ENCODE peak calls at places on chromosomes 2 and 18, in five cellular contexts. N, V, S, A and P are unnamed samples.

GRCh38 chr2:3488768-3489448 is 30.4 kb downstream of the ADI1 start:
- DNase-seq in A (no peak), V (peak), S (no peak), N (no peak), P (no peak)

GRCh38 chr2:224520064-224520463 is 65.1 kb downstream of the CUL3 start:
- DNase-seq in A (peak), V (no peak), S (no peak), N (no peak), P (no peak)

GRCh38 chr18:42854558-42854957 is 260.9 kb downstream of the RIT2 start:
- DNase-seq in N (no peak), S (no peak), A (no peak), V (no peak), P (no peak)

GRCh38 chr2:208356846-208357574 is 49.6 kb upstream of the PTH2R start:
- DNase-seq in N (no peak), A (no peak), S (no peak), V (no peak), P (no peak)

GRCh38 chr2:108634591-108635160 is 84.6 kb upstream of the RANBP2 start:
- DNase-seq in A (no peak), V (no peak), S (no peak), N (no peak), P (no peak)

GRCh38 chr18:49944681-49945080 is 131.3 kb upstream of the ACAA2 start:
- DNase-seq in S (no peak), A (no peak), V (no peak), N (peak), P (no peak)

GRCh38 chr2:159497857-159498256 is 118.5 kb downstream of the BAZ2B start:
- DNase-seq in V (no peak), A (no peak), N (no peak), S (peak), P (no peak)

GRCh38 chr2:119387381-119388129 is 20.8 kb downstream of the DBI start:
- DNase-seq in N (no peak), S (no peak), V (peak), A (peak), P (peak)

GRCh38 chr2:5290911-5291546 is 401.2 kb upstream of the SOX11 start:
- DNase-seq in V (no peak), N (no peak), S (no peak), A (no peak), P (no peak)

GRCh38 chr2:190836767-190837166 is 43.9 kb upstream of the GLS start:
- DNase-seq in A (no peak), S (no peak), N (no peak), V (no peak), P (no peak)

GRCh38 chr2:12303181-12304030 is 413.3 kb upstream of the TRIB2 start:
- DNase-seq in S (no peak), N (no peak), A (no peak), V (no peak), P (no peak)

GRCh38 chr18:68428026-68428425 is 286.9 kb downstream of the TMX3 start:
- DNase-seq in S (no peak), N (no peak), A (no peak), V (no peak), P (no peak)

GRCh38 chr18:23487738-23488625 is 15.3 kb upstream of the RMC1 start:
- DNase-seq in S (no peak), N (no peak), A (peak), V (peak), P (no peak)

GRCh38 chr18:2536493-2536892 is 34.8 kb downstream of the METTL4 start:
- DNase-seq in S (no peak), N (no peak), V (no peak), A (no peak), P (no peak)

GRCh38 chr18:62637807-62638687 is 77.3 kb upstream of the PHLPP1 start:
- DNase-seq in N (peak), V (peak), A (peak), S (peak), P (peak)

GRCh38 chr2:62410926-62411456 is 95.0 kb downstream of the TMEM17 start:
- DNase-seq in S (no peak), V (no peak), A (no peak), N (no peak), P (no peak)

GRCh38 chr2:85744771-85745601 is 8.8 kb upstream of the ATOH8 start:
- DNase-seq in A (no peak), V (no peak), S (no peak), N (no peak), P (no peak)

GRCh38 chr2:54531558-54531957 is 75.4 kb downstream of the SPTBN1 start:
- DNase-seq in S (peak), A (no peak), V (no peak), N (no peak), P (no peak)

GRCh38 chr2:120262761-120263428 is 10.2 kb downstream of the RALB start:
- DNase-seq in N (no peak), S (no peak), V (peak), A (no peak), P (no peak)

GRCh38 chr18:40935423-40935822 is 1019.6 kb upstream of the PIK3C3 start:
- DNase-seq in S (no peak), N (no peak), A (peak), V (peak), P (no peak)

GRCh38 chr2:149877064-149877463 is 289.5 kb upstream of the MMADHC start:
- DNase-seq in S (no peak), V (no peak), N (no peak), A (no peak), P (no peak)

GRCh38 chr2:23495661-23496114 is 110.7 kb downstream of the KLHL29 start:
- DNase-seq in S (no peak), N (no peak), V (no peak), A (no peak), P (no peak)

GRCh38 chr2:237572021-237572741 is 5.8 kb downstream of the PRLH start:
- DNase-seq in A (peak), V (peak), S (peak), N (peak), P (peak)

GRCh38 chr2:199922856-199923255 is 11.8 kb downstream of the C2orf69 start:
- DNase-seq in A (no peak), N (no peak), V (no peak), S (no peak), P (peak)

GRCh38 chr2:36376319-36376765 is 20.8 kb downstream of the CRIM1 start:
- DNase-seq in V (no peak), A (peak), S (no peak), N (no peak), P (no peak)

GRCh38 chr18:13376841-13377351 is 158.3 kb downstream of the LDLRAD4 start:
- DNase-seq in S (no peak), N (no peak), A (no peak), V (no peak), P (no peak)

GRCh38 chr2:85394256-85394655 is 15.9 kb downstream of the CAPG start:
- DNase-seq in N (no peak), A (no peak), S (no peak), V (no peak), P (no peak)

GRCh38 chr18:5977022-5977421 is 81.7 kb upstream of the TMEM200C start:
- DNase-seq in S (no peak), V (no peak), N (no peak), A (no peak), P (no peak)

GRCh38 chr2:121903037-121903689 is 147.7 kb downstream of the TSN start:
- DNase-seq in V (no peak), A (no peak), S (no peak), N (no peak), P (no peak)

GRCh38 chr2:50951416-50951815 is 80.5 kb downstream of the NRXN1 start:
- DNase-seq in A (no peak), N (no peak), S (no peak), V (no peak), P (no peak)

GRCh38 chr18:5543854-5544389 is at the start of gene EPB41L3:
- DNase-seq in N (no peak), A (no peak), V (no peak), S (no peak), P (no peak)

GRCh38 chr2:165725421-165725820 is 68.6 kb downstream of the GALNT3 start:
- DNase-seq in S (no peak), A (no peak), V (no peak), N (no peak), P (no peak)

GRCh38 chr2:48728295-48728694 is 27.2 kb downstream of the LHCGR start:
- DNase-seq in A (no peak), N (no peak), S (no peak), V (no peak), P (no peak)

GRCh38 chr2:160842286-160842685 is 317.9 kb upstream of the TANK start:
- DNase-seq in N (no peak), V (no peak), A (no peak), S (no peak), P (no peak)

GRCh38 chr2:121075006-121075545 is 209.9 kb downstream of the TFCP2L1 start:
- DNase-seq in V (peak), S (peak), A (no peak), N (peak), P (no peak)

GRCh38 chr2:101766871-101767739 is 69.6 kb downstream of the MAP4K4 start:
- DNase-seq in N (no peak), V (no peak), S (no peak), A (peak), P (no peak)
- TF ChIP-seq JUND in N (no peak), V (no peak), S (no peak), A (no peak), P (no peak)

GRCh38 chr18:75209952-75210261 is 690 bp upstream of the TSHZ1 start:
- DNase-seq in N (no peak), V (no peak), S (no peak), A (no peak), P (no peak)

GRCh38 chr18:75208055-75208835 is 694 bp downstream of the PTGR3 start:
- DNase-seq in A (peak), N (no peak), V (peak), S (no peak), P (peak)

GRCh38 chr18:75210274-75211001 is at the start of gene TSHZ1:
- DNase-seq in S (peak), N (no peak), A (peak), V (peak), P (peak)

GRCh38 chr18:75208836-75209128 is 157 bp downstream of the PTGR3 start:
- DNase-seq in N (no peak), V (no peak), S (no peak), A (no peak), P (no peak)

DNA sequence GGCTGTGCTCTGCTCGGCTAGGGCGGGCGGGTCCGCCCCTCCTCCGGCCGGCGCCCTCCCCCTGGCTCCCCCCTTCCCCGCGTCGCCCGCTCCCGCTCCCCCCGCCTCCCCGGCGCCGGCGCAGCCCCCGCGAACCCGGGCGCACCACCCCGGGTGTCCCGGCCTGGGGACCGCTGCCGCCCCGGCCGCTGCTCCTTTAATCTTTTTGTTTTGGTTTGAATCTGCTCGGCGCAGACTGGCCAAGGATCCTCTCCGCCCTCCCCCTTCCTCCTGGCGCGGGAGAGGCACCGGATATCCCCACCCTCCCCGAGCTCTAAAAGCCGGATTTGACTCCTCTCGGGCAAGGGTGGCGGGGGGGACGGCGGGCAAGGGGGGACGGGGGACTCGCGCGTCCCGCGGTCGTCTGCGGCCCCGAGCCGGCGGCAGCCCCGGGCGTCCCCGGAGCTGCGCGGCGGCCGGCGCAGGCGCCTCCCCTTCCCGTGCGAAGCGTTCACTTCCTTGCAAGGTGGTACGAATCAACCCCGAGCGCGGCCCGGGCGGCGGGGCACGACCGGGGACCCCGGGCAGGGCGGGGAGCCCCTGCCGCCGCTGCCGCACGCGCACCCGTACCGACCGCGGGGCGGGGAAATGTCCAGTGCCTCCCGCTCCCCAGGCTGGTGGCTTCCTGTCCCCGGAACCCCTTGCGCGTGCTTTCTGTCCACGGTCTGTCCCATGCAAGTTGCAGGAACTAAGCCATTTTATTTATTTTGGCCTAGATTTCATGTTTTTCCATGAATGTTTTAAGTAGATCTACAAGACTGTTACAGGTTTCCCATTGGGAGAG is at the start of gene PTGR3:
- DNase-seq in V (peak), A (peak), N (no peak), S (peak), P (peak)
- TF ChIP-seq JUND in V (no peak), A (no peak), N (no peak), S (no peak), P (no peak)

GRCh38 chr2:239114616-239115265 is 266.9 kb downstream of the TWIST2 start:
- DNase-seq in N (no peak), S (no peak), V (no peak), A (no peak), P (no peak)
- TF ChIP-seq JUND in N (no peak), S (no peak), V (no peak), A (no peak), P (no peak)

GRCh38 chr2:26243643-26244478 is 571 bp downstream of the HADHA start:
- DNase-seq in S (no peak), A (no peak), V (no peak), N (no peak), P (no peak)
- TF ChIP-seq JUND in S (no peak), A (no peak), V (no peak), N (no peak), P (no peak)